ENCODE peak calls at places on chromosomes 7 and 10, in four cellular contexts. Q, N, K and B are unnamed samples. For H3K9me3 and H4K20me1, the result is how much of the 10 kb centered on the place peaks cover.

GRCh38 chr10:123229927-123230630 is 75.9 kb downstream of the BUB3 start:
- DNase-seq in Q (no peak), N (no peak), K (no peak), B (peak)

GRCh38 chr7:70156052-70156451 is 557.8 kb downstream of the AUTS2 start:
- DNase-seq in Q (no peak), N (no peak), K (no peak), B (no peak)

GRCh38 chr7:27944626-27945025 is 204.7 kb downstream of the TAX1BP1 start:
- DNase-seq in Q (no peak), N (no peak), K (no peak), B (no peak)

GRCh38 chr7:101701153-101701794 is 72.2 kb upstream of the MYL10 start:
- DNase-seq in Q (no peak), N (no peak), K (no peak), B (no peak)

GRCh38 chr7:88429382-88429781 is 122.7 kb upstream of the STEAP4 start:
- DNase-seq in Q (no peak), N (no peak), K (no peak), B (peak)

GRCh38 chr10:77780180-77780579 is 142.6 kb upstream of the KCNMA1 start:
- DNase-seq in Q (no peak), N (no peak), K (no peak), B (no peak)

GRCh38 chr7:25861704-25862253 is 290.2 kb upstream of the NFE2L3 start:
- DNase-seq in Q (no peak), N (no peak), K (no peak), B (no peak)

GRCh38 chr7:2299131-2299829 is 15.0 kb downstream of the SNX8 start:
- DNase-seq in Q (peak), N (no peak), K (peak), B (no peak)

GRCh38 chr7:133575726-133576125 is 322.8 kb downstream of the EXOC4 start:
- DNase-seq in Q (no peak), N (no peak), K (peak), B (no peak)

GRCh38 chr7:43884209-43884608 is 14.9 kb upstream of the MRPS24 start:
- DNase-seq in Q (no peak), N (no peak), K (no peak), B (no peak)

GRCh38 chr10:73785721-73786511 is 510 bp downstream of the ZSWIM8 start:
- DNase-seq in Q (no peak), N (peak), K (peak), B (peak)

GRCh38 chr7:153682628-153683027 is 369.6 kb upstream of the DPP6 start:
- DNase-seq in Q (no peak), N (no peak), K (no peak), B (no peak)

GRCh38 chr10:71362141-71362540 is 34.6 kb upstream of the CDH23 start:
- DNase-seq in Q (no peak), N (no peak), K (no peak), B (no peak)

GRCh38 chr7:74587435-74588126 is 69.9 kb upstream of the GTF2I start:
- DNase-seq in Q (peak), N (peak), K (peak), B (peak)

GRCh38 chr10:106189254-106189653 is 975.3 kb downstream of the SORCS1 start:
- DNase-seq in Q (no peak), N (peak), K (peak), B (no peak)

GRCh38 chr10:31142026-31142425 is 110.4 kb upstream of the ZNF438 start:
- DNase-seq in Q (no peak), N (no peak), K (peak), B (peak)

GRCh38 chr7:78607099-78607498 is 808.5 kb downstream of the PHTF2 start:
- DNase-seq in Q (no peak), N (peak), K (peak), B (no peak)

DNA sequence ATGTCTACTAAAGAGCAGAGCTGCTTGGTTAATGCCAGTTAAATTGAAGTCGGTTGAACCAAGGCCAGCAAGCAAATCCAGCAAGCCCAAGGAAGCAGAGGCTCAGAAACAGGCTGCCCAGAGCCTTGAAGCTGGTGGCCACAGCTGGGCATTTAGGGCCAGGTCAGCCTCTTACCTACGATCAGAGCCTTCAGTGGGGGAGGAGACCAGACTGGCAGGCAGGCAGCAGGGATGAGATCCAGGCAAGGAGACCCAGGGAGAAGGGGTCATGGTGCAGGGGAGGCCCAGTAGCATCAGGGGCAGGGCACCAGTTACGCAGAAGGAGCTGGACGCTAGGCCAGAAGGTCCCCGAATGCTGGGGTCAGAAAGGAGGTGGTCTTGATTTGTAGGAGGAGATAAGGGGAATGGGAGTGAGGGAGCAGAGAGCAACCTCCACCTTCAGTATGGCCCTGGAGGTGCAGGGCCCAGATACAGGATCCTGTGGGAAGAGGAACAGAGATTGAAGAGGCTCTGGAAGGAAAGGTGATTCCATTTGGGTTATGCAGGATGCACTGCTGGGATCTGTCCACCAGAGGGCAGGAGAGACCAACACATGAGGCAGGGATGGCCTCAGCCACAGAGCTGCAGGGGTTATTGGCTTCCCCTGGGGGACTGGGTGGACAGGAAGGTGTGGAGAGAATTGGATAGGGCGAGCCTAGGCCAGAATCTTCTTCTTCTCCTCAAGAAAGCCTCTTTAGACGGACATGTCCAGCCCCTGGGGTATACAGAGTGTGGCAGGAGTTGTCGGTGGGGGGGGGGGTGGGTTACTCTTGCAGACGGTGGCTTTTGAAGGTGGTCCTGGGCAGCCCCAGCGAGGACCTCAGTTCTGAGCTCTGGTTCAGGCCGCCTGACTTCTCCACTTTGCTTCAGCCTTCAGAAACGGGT is 132.6 kb upstream of the PODXL start:
- DNase-seq in Q (no peak), N (peak), K (peak), B (peak)
- H3K9me3 ChIP-seq in Q (under half), N (under half), K (under half), B (under half)

GRCh38 chr7:751826-752225 is 24.7 kb upstream of the PRKAR1B start:
- DNase-seq in Q (no peak), N (no peak), K (no peak), B (no peak)
- H3K27ac ChIP-seq in Q (no peak), N (no peak), K (no peak), B (no peak)

GRCh38 chr7:100170111-100170897 is 1.9 kb upstream of the GAL3ST4 start:
- DNase-seq in Q (no peak), N (no peak), K (no peak), B (no peak)
- H4K20me1 ChIP-seq in Q (under half), N (half or more), K (under half), B (under half)

GRCh38 chr7:145868935-145869334 is 247.7 kb upstream of the CNTNAP2 start:
- DNase-seq in Q (no peak), N (no peak), K (no peak), B (no peak)
- H3K9me3 ChIP-seq in Q (under half), N (under half), K (under half), B (under half)

DNA sequence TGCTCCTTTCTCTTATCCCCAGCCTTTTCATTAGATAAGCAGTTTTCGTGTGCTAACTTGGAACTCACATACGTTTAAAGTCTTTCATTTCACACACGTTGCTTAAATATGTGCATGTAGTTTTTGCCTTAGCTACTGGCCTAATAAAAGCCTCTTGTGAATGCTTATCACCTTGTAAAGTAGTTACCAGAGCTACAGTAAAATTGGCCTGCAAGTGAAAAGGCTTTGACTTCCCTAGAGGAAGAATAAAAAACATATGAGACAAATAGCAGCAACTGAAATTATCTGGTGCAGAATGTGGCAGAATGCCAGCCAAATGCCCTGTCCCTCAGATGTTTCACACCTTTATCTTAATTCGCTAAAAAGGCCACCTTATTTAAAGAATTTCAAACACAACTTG is 28.0 kb upstream of the RPA3 start:
- DNase-seq in Q (no peak), N (no peak), K (no peak), B (no peak)
- H3K27ac ChIP-seq in Q (no peak), N (no peak), K (no peak), B (no peak)

GRCh38 chr10:34743804-34744203 is 71.3 kb downstream of the PARD3 start:
- DNase-seq in Q (no peak), N (no peak), K (peak), B (peak)

GRCh38 chr10:34742456-34742855 is 72.6 kb downstream of the PARD3 start:
- DNase-seq in Q (no peak), N (no peak), K (no peak), B (peak)

GRCh38 chr10:34745244-34745643 is 69.9 kb downstream of the PARD3 start:
- DNase-seq in Q (no peak), N (no peak), K (no peak), B (no peak)

GRCh38 chr10:34746094-34746493 is 69.0 kb downstream of the PARD3 start:
- DNase-seq in Q (no peak), N (no peak), K (no peak), B (peak)

GRCh38 chr10:34744590-34744989 is 70.5 kb downstream of the PARD3 start:
- DNase-seq in Q (no peak), N (no peak), K (no peak), B (no peak)
- H4K20me1 ChIP-seq in Q (under half), N (half or more), K (under half), B (under half)

GRCh38 chr7:146731185-146731584 is 614.6 kb downstream of the CNTNAP2 start:
- DNase-seq in Q (no peak), N (no peak), K (no peak), B (no peak)

GRCh38 chr7:146740039-146740438 is 623.4 kb downstream of the CNTNAP2 start:
- DNase-seq in Q (no peak), N (no peak), K (no peak), B (no peak)

GRCh38 chr7:146736446-146737190 is 620.0 kb downstream of the CNTNAP2 start:
- DNase-seq in Q (no peak), N (no peak), K (peak), B (no peak)

DNA sequence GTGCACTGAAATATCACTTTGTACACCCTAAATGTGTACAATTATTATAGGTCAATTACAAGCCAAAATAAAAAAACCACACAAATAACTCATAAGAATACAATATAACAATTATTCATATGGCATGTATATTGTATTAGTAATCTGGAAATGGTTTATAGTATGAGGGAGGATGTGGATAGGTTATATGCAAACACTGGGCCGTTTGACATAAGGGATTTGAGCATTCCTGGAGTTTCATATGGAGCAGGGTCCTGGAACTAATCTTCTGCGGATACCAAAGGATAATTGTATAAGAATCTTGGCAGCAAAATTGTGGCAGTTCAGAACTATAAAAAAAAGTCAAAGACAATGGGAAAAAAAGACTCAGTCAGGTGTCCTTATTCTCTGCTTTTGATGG is 619.4 kb downstream of the CNTNAP2 start:
- DNase-seq in Q (no peak), N (no peak), K (no peak), B (no peak)
- H3K9me3 ChIP-seq in Q (under half), N (under half), K (under half), B (under half)

GRCh38 chr10:29306688-29307087 is 17.8 kb downstream of the LYZL1 start:
- DNase-seq in Q (no peak), N (no peak), K (no peak), B (no peak)
- H3K27ac ChIP-seq in Q (no peak), N (no peak), K (no peak), B (no peak)

GRCh38 chr10:125152646-125153368 is 7.6 kb downstream of the CTBP2 start:
- DNase-seq in Q (no peak), N (peak), K (peak), B (no peak)

GRCh38 chr10:125154529-125154928 is 5.8 kb downstream of the CTBP2 start:
- DNase-seq in Q (no peak), N (no peak), K (no peak), B (no peak)

GRCh38 chr10:125151170-125151823 is 9.1 kb downstream of the CTBP2 start:
- DNase-seq in Q (no peak), N (no peak), K (no peak), B (no peak)

GRCh38 chr10:125153693-125154490 is 6.5 kb downstream of the CTBP2 start:
- DNase-seq in Q (no peak), N (no peak), K (no peak), B (no peak)

GRCh38 chr10:125151824-125152634 is 8.3 kb downstream of the CTBP2 start:
- DNase-seq in Q (no peak), N (peak), K (no peak), B (no peak)
- H4K20me1 ChIP-seq in Q (under half), N (half or more), K (under half), B (under half)

DNA sequence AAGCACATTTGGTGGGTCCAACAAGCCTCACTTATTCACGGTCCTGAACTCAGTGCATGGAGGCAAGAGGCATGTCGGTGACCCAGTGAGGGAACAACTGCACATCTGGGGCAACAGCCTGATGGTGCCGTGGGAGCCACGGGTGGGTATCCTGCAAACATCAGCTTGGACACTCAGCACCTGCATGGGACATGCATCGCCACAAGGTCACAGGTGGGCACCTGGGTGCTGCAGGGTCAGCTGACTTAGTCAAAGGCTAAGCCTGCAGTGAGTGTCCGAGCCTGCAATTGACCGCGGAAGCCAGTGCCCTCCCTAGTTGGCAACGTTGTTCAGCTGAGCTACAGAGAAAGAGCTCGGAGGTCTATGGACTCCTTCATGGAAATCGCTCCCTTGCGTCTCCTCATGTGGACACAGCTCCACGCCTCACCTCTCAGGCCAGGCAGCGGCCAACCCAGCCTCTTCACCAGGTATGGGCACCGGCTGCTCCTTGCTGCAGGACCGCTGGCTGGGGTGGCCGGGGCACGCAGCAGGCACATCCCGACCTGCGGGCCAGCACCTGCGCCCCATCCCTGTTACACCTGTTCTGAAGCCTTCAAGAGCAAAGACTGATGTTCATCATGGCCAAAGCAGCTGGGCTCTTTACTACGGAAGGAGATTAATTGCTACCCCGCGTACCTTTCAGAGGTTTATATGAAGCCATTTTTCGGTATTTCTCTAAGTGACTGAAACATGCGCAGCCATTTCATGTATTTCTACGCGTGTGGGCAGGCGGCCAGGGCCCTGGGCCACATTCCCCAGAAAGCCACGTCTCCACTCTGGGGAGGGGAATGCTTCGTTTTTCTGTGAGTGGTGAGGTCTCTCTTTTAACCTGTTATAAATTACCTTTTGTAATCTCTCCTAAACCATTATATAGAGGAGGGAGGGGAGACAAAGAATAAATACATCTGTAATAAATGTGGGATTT is 380.7 kb downstream of the DNAJB6 start:
- DNase-seq in Q (no peak), N (no peak), K (no peak), B (no peak)
- H3K9me3 ChIP-seq in Q (under half), N (under half), K (under half), B (under half)